ENCODE peak calls at places on chromosomes 5 and 9, in five cellular contexts. One of them, this sample, is unnamed.

GRCh38 chr5:23877847-23878246 is 370.4 kb downstream of the PRDM9 start:
- DNase-seq in A549: no peak
- DNase-seq in IMR-90: no peak
- DNase-seq in H1: no peak
- DNase-seq in K562: no peak
- DNase-seq in this sample: no peak

GRCh38 chr5:96381526-96381925 is 51.5 kb downstream of the PCSK1 start:
- DNase-seq in A549: peak; percentile 27
- DNase-seq in IMR-90: no peak
- DNase-seq in H1: no peak
- DNase-seq in K562: no peak
- DNase-seq in this sample: peak; percentile 72

GRCh38 chr5:136776022-136776927 is 410.9 kb upstream of the TRPC7 start:
- DNase-seq in A549: no peak
- DNase-seq in IMR-90: peak; percentile 44
- DNase-seq in H1: no peak
- DNase-seq in K562: no peak
- DNase-seq in this sample: no peak

GRCh38 chr5:102511666-102512065 is 12.9 kb upstream of the SLCO6A1 start:
- DNase-seq in A549: no peak
- DNase-seq in IMR-90: no peak
- DNase-seq in H1: no peak
- DNase-seq in K562: no peak
- DNase-seq in this sample: no peak

GRCh38 chr5:175696139-175696854 is 38.4 kb downstream of the HRH2 start:
- DNase-seq in A549: peak; percentile 73
- DNase-seq in IMR-90: no peak
- DNase-seq in H1: peak; percentile 68
- DNase-seq in K562: peak; percentile 78
- DNase-seq in this sample: no peak

GRCh38 chr5:136769900-136770684 is 404.7 kb upstream of the TRPC7 start:
- DNase-seq in A549: peak; percentile 70
- DNase-seq in IMR-90: peak; percentile 50
- DNase-seq in H1: peak; percentile 53
- DNase-seq in K562: peak; percentile 74
- DNase-seq in this sample: peak; percentile 48

GRCh38 chr5:78550891-78551290 is 97.7 kb downstream of the LHFPL2 start:
- DNase-seq in A549: no peak
- DNase-seq in IMR-90: peak; percentile 72
- DNase-seq in H1: no peak
- DNase-seq in K562: no peak
- DNase-seq in this sample: no peak

GRCh38 chr5:128825826-128826225 is 139.5 kb upstream of the SLC27A6 start:
- DNase-seq in A549: no peak
- DNase-seq in IMR-90: peak; percentile 17
- DNase-seq in H1: no peak
- DNase-seq in K562: no peak
- DNase-seq in this sample: no peak

GRCh38 chr9:133405508-133406009 is 12.3 kb downstream of the REXO4 start:
- DNase-seq in A549: no peak
- DNase-seq in IMR-90: peak; percentile 60
- DNase-seq in H1: no peak
- DNase-seq in K562: no peak
- DNase-seq in this sample: no peak

GRCh38 chr5:111070272-111071134 is 1.0 kb upstream of the TSLP start:
- DNase-seq in A549: no peak
- DNase-seq in IMR-90: no peak
- DNase-seq in H1: no peak
- DNase-seq in K562: no peak
- DNase-seq in this sample: no peak

GRCh38 chr9:91243029-91243428 is 118.7 kb downstream of the AUH start:
- DNase-seq in A549: no peak
- DNase-seq in IMR-90: no peak
- DNase-seq in H1: no peak
- DNase-seq in K562: no peak
- DNase-seq in this sample: no peak

GRCh38 chr5:35518104-35518503 is 99.6 kb upstream of the SPEF2 start:
- DNase-seq in A549: no peak
- DNase-seq in IMR-90: no peak
- DNase-seq in H1: no peak
- DNase-seq in K562: no peak
- DNase-seq in this sample: no peak

GRCh38 chr9:69376651-69377050 is 51.6 kb downstream of the ENTREP1 start:
- DNase-seq in A549: peak; percentile 4
- DNase-seq in IMR-90: peak; percentile 92
- DNase-seq in H1: no peak
- DNase-seq in K562: no peak
- DNase-seq in this sample: no peak

GRCh38 chr9:111926421-111926875 is 29.8 kb downstream of the UGCG start:
- DNase-seq in A549: no peak
- DNase-seq in IMR-90: peak; percentile 70
- DNase-seq in H1: no peak
- DNase-seq in K562: no peak
- DNase-seq in this sample: no peak

GRCh38 chr5:56112526-56113121 is 117.9 kb upstream of the IL6ST start:
- DNase-seq in A549: peak; percentile 88
- DNase-seq in IMR-90: peak; percentile 49
- DNase-seq in H1: no peak
- DNase-seq in K562: no peak
- DNase-seq in this sample: no peak

GRCh38 chr9:75935606-75936005 is 45.1 kb downstream of the PCSK5 start:
- DNase-seq in A549: no peak
- DNase-seq in IMR-90: no peak
- DNase-seq in H1: no peak
- DNase-seq in K562: no peak
- DNase-seq in this sample: no peak

GRCh38 chr9:70856411-70856810 is 265.0 kb downstream of the TRPM3 start:
- DNase-seq in A549: no peak
- DNase-seq in IMR-90: no peak
- DNase-seq in H1: no peak
- DNase-seq in K562: no peak
- DNase-seq in this sample: no peak

GRCh38 chr9:106799146-106799545 is 63.8 kb upstream of the ZNF462 start:
- DNase-seq in A549: peak; percentile 3
- DNase-seq in IMR-90: peak; percentile 79
- DNase-seq in H1: no peak
- DNase-seq in K562: no peak
- DNase-seq in this sample: peak; percentile 2

GRCh38 chr9:92614763-92615441 is 55.0 kb downstream of the IPPK start:
- DNase-seq in A549: no peak
- DNase-seq in IMR-90: no peak
- DNase-seq in H1: no peak
- DNase-seq in K562: no peak
- DNase-seq in this sample: no peak

GRCh38 chr5:175561085-175561484 is 82.7 kb downstream of the SFXN1 start:
- DNase-seq in A549: no peak
- DNase-seq in IMR-90: no peak
- DNase-seq in H1: no peak
- DNase-seq in K562: no peak
- DNase-seq in this sample: no peak

GRCh38 chr5:144638802-144639201 is 468.1 kb downstream of the KCTD16 start:
- DNase-seq in A549: no peak
- DNase-seq in IMR-90: no peak
- DNase-seq in H1: no peak
- DNase-seq in K562: no peak
- DNase-seq in this sample: no peak

GRCh38 chr5:149550608-149551226 is 522 bp downstream of the CSNK1A1 start:
- DNase-seq in A549: no peak
- DNase-seq in IMR-90: no peak
- DNase-seq in H1: no peak
- DNase-seq in K562: peak; percentile 28
- DNase-seq in this sample: no peak

GRCh38 chr5:178113141-178113787 is at the start of gene N4BP3:
- DNase-seq in A549: peak; percentile 42
- DNase-seq in IMR-90: peak; percentile 44
- DNase-seq in H1: peak; percentile 44
- DNase-seq in K562: peak; percentile 98
- DNase-seq in this sample: no peak

GRCh38 chr9:35490910-35491465 is 1.1 kb downstream of the RUSC2 start:
- DNase-seq in A549: peak; percentile 45
- DNase-seq in IMR-90: peak; percentile 59
- DNase-seq in H1: no peak
- DNase-seq in K562: no peak
- DNase-seq in this sample: no peak

GRCh38 chr9:99055384-99055783 is 49.5 kb upstream of the TGFBR1 start:
- DNase-seq in A549: peak; percentile 16
- DNase-seq in IMR-90: no peak
- DNase-seq in H1: no peak
- DNase-seq in K562: no peak
- DNase-seq in this sample: peak; percentile 19

GRCh38 chr5:34791761-34792244 is 47.2 kb upstream of the TTC23L start:
- DNase-seq in A549: no peak
- DNase-seq in IMR-90: peak; percentile 81
- DNase-seq in H1: no peak
- DNase-seq in K562: no peak
- DNase-seq in this sample: no peak

GRCh38 chr5:172680921-172681320 is 39.9 kb downstream of the NEURL1B start:
- DNase-seq in A549: no peak
- DNase-seq in IMR-90: no peak
- DNase-seq in H1: no peak
- DNase-seq in K562: no peak
- DNase-seq in this sample: no peak

GRCh38 chr9:128497824-128498610 is 6.5 kb upstream of the GLE1 start:
- DNase-seq in A549: no peak
- DNase-seq in IMR-90: no peak
- DNase-seq in H1: no peak
- DNase-seq in K562: no peak
- DNase-seq in this sample: no peak

GRCh38 chr5:132827943-132828673 is 2.3 kb downstream of the SHROOM1 start:
- DNase-seq in A549: no peak
- DNase-seq in IMR-90: no peak
- DNase-seq in H1: no peak
- DNase-seq in K562: no peak
- DNase-seq in this sample: no peak

GRCh38 chr5:61887271-61887670 is 418.7 kb upstream of the KIF2A start:
- DNase-seq in A549: no peak
- DNase-seq in IMR-90: no peak
- DNase-seq in H1: no peak
- DNase-seq in K562: no peak
- DNase-seq in this sample: no peak

GRCh38 chr9:2354216-2354615 is 267.4 kb upstream of the VLDLR start:
- DNase-seq in A549: no peak
- DNase-seq in IMR-90: no peak
- DNase-seq in H1: no peak
- DNase-seq in K562: no peak
- DNase-seq in this sample: no peak

GRCh38 chr9:2359821-2360220 is 261.8 kb upstream of the VLDLR start:
- DNase-seq in A549: no peak
- DNase-seq in IMR-90: no peak
- DNase-seq in H1: no peak
- DNase-seq in K562: no peak
- DNase-seq in this sample: no peak

GRCh38 chr9:2355594-2355993 is 266.0 kb upstream of the VLDLR start:
- DNase-seq in A549: no peak
- DNase-seq in IMR-90: no peak
- DNase-seq in H1: no peak
- DNase-seq in K562: no peak
- DNase-seq in this sample: no peak

GRCh38 chr9:2354856-2355255 is 266.7 kb upstream of the VLDLR start:
- DNase-seq in A549: no peak
- DNase-seq in IMR-90: no peak
- DNase-seq in H1: no peak
- DNase-seq in K562: no peak
- DNase-seq in this sample: no peak

DNA sequence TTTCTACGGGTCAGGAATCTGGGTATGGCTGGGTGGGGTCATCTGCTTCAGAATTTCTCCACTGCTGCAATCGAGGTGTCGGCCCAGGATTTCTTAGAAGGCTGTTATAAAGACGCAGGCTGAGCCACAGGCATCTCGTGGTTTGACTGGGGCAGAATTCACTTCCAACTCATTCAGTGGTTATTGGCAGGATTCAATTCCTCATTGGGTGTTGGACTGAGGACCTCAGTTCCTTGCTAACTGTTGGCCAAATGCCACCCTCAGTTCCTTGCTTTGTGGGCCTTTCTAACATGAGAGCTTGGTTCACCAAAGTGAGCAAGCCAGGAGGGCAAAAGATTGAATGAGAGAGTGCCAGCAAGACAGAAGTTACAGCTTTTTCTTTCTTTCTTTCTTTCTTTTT is 265.2 kb upstream of the VLDLR start:
- DNase-seq in A549: no peak
- DNase-seq in IMR-90: no peak
- DNase-seq in H1: no peak
- DNase-seq in K562: no peak
- DNase-seq in this sample: no peak
- TF ChIP-seq MAFK in A549: no peak
- TF ChIP-seq MAFK in IMR-90: no peak
- TF ChIP-seq MAFK in H1: no peak
- TF ChIP-seq MAFK in K562: no peak
- TF ChIP-seq MAFK in this sample: no peak

GRCh38 chr9:136310273-136311030 is 6.6 kb upstream of the CCDC187 start:
- DNase-seq in A549: no peak
- DNase-seq in IMR-90: no peak
- DNase-seq in H1: no peak
- DNase-seq in K562: no peak
- DNase-seq in this sample: no peak
- TF ChIP-seq MAFK in A549: no peak
- TF ChIP-seq MAFK in IMR-90: no peak
- TF ChIP-seq MAFK in H1: no peak
- TF ChIP-seq MAFK in K562: no peak
- TF ChIP-seq MAFK in this sample: no peak

DNA sequence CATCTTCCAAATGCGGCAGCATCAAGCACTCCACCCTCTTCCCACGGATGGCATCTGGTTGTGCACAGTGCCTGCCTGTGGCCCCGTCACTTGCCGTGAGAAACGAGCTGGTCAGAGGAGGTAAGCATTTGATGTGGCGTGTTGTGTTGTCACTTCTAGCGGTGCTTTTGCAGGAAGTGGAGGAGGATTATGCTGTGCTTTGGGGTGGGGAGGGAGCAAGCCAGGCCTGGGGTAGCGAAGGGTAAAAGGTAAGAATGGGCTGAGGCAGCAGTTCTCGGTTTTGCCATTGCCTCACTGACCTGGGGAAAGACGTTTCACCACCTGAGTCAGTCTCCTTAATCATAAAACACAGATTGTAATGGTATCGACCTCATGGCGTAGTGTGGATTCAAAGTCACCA is 2.3 kb upstream of the POMT1 start:
- DNase-seq in A549: no peak
- DNase-seq in IMR-90: no peak
- DNase-seq in H1: no peak
- DNase-seq in K562: no peak
- DNase-seq in this sample: no peak
- TF ChIP-seq MAFK in A549: peak; percentile 57
- TF ChIP-seq MAFK in IMR-90: peak; percentile 16
- TF ChIP-seq MAFK in H1: no peak
- TF ChIP-seq MAFK in K562: no peak
- TF ChIP-seq MAFK in this sample: peak; percentile 18

DNA sequence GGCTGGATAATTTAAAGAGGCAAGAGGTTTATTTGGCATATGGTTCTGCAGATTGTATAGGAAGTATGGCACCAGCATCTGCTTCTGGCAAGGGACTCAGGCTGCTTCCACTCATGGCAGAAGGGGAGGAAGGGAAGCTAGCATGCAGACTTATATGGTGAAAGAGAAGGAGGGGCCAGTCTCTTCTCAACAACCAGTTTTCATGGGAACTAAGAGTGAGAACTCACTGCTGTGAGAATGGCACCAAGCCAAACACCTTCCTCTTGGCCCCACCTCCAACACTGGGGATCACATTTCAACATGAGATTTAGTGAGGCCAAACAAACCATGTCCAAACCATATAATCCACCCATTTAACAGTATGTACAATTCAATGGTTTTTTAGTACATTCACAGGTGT is 113.3 kb upstream of the SHB start:
- DNase-seq in A549: no peak
- DNase-seq in IMR-90: no peak
- DNase-seq in H1: no peak
- DNase-seq in K562: no peak
- DNase-seq in this sample: no peak
- TF ChIP-seq MAFK in A549: no peak
- TF ChIP-seq MAFK in IMR-90: no peak
- TF ChIP-seq MAFK in H1: no peak
- TF ChIP-seq MAFK in K562: no peak
- TF ChIP-seq MAFK in this sample: no peak

This sample was measured in HepG2.